ENCODE peak calls at places on chromosomes 5 and 9, in seven cellular contexts. Y is NCI-H1417; S is head of caudate nucleus; H is type B pancreatic cell; Z is cardiac fibroblast; G is activated CD8-positive, alpha-beta T cell treated with anti-CD3 and anti-CD28 coated beads, Interleukin-2, amount 10 ng/mL, durations not matched to agents 7 days and 5 days; X is NCI-H1092 treated with DMSO at 0.1 percent for 48 hours. R is an unnamed sample.

GRCh38 chr9:120369608-120370220 is 210.3 kb downstream of the CDK5RAP2 start:
- DNase-seq in G (no peak), S (no peak), Z (peak), X (no peak), H (no peak), Y (no peak), R (no peak)

GRCh38 chr5:142320851-142321560 is 3.8 kb downstream of the SPRY4 start:
- DNase-seq in Y (no peak), S (no peak), G (no peak), H (no peak), Z (peak), X (no peak), R (no peak)

GRCh38 chr9:90032296-90033029 is 427.7 kb downstream of the GADD45G start:
- DNase-seq in S (no peak), Z (no peak), X (no peak), Y (no peak), H (no peak), G (no peak), R (no peak)

GRCh38 chr9:128999581-129000206 is 28.4 kb downstream of the SH3GLB2 start:
- DNase-seq in Y (no peak), S (no peak), X (no peak), G (no peak), Z (no peak), H (no peak), R (no peak)

GRCh38 chr9:104075801-104076753 is 18.0 kb upstream of the SMC2 start:
- DNase-seq in X (no peak), G (no peak), S (no peak), Y (no peak), H (no peak), Z (peak), R (no peak)

GRCh38 chr5:54254482-54255198 is 55.7 kb downstream of the ARL15 start:
- DNase-seq in G (no peak), X (no peak), H (no peak), Y (peak), S (no peak), Z (peak), R (no peak)

GRCh38 chr9:137276757-137277328 is 683 bp upstream of the TOR4A start:
- DNase-seq in H (peak), G (no peak), Y (no peak), S (no peak), X (no peak), Z (peak), R (no peak)

GRCh38 chr9:128208386-128208785 is 5.2 kb downstream of the DNM1 start:
- DNase-seq in Y (no peak), S (no peak), Z (no peak), H (no peak), G (no peak), X (no peak), R (no peak)

GRCh38 chr5:27241564-27242257 is 203.3 kb upstream of the CDH9 start:
- DNase-seq in X (no peak), H (no peak), Z (peak), G (no peak), Y (no peak), S (no peak), R (no peak)

GRCh38 chr5:133245191-133246052 is 193.6 kb downstream of the HSPA4 start:
- DNase-seq in S (peak), H (no peak), Z (peak), Y (peak), X (no peak), G (no peak), R (peak)

GRCh38 chr5:71839049-71839834 is 120.2 kb downstream of the CARTPT start:
- DNase-seq in G (no peak), X (no peak), Z (no peak), S (peak), Y (peak), H (no peak), R (no peak)

GRCh38 chr5:73266925-73267775 is 94.2 kb downstream of the TMEM174 start:
- DNase-seq in H (no peak), G (no peak), X (no peak), Y (no peak), Z (no peak), S (no peak), R (no peak)

GRCh38 chr5:143176048-143176447 is 227.4 kb downstream of the NR3C1 start:
- DNase-seq in S (no peak), Z (no peak), Y (no peak), G (no peak), X (no peak), H (no peak), R (no peak)

GRCh38 chr9:137828527-137829259 is 48.9 kb upstream of the CACNA1B start:
- DNase-seq in X (no peak), G (peak), H (no peak), S (no peak), Y (peak), Z (peak), R (no peak)

GRCh38 chr5:156000115-156000514 is 326.8 kb upstream of the SGCD start:
- DNase-seq in S (no peak), G (no peak), Z (no peak), H (no peak), Y (no peak), X (no peak), R (no peak)

GRCh38 chr9:136366826-136367225 is 3.3 kb upstream of the DNLZ start:
- DNase-seq in Z (no peak), H (no peak), S (no peak), G (no peak), X (no peak), Y (no peak), R (no peak)

GRCh38 chr9:115517335-115518075 is 399.5 kb upstream of the TNC start:
- DNase-seq in H (no peak), G (no peak), S (no peak), Z (no peak), X (no peak), Y (no peak), R (no peak)

GRCh38 chr5:162699361-162699760 is 631.8 kb downstream of the GABRG2 start:
- DNase-seq in Z (no peak), S (no peak), G (no peak), H (no peak), Y (no peak), X (no peak), R (no peak)

GRCh38 chr9:38039090-38039906 is 29.7 kb downstream of the SHB start:
- DNase-seq in S (no peak), Y (no peak), H (no peak), G (no peak), Z (peak), X (no peak), R (no peak)

GRCh38 chr9:116112236-116112635 is 41.4 kb upstream of the PAPPA start:
- DNase-seq in G (no peak), S (no peak), Z (peak), H (no peak), Y (peak), X (no peak), R (no peak)

GRCh38 chr5:130549884-130550552 is 615.0 kb downstream of the HINT1 start:
- DNase-seq in Y (no peak), H (no peak), X (no peak), G (no peak), Z (peak), S (no peak), R (no peak)

GRCh38 chr5:132315529-132316067 is 21.4 kb downstream of the SLC22A4 start:
- DNase-seq in Y (no peak), X (no peak), G (no peak), H (no peak), Z (no peak), S (no peak), R (no peak)

GRCh38 chr5:57642066-57642465 is 159.5 kb upstream of the ACTBL2 start:
- DNase-seq in Z (no peak), G (no peak), X (no peak), Y (no peak), S (no peak), H (no peak), R (no peak)

GRCh38 chr9:70639853-70640814 is 225.7 kb upstream of the KLF9 start:
- DNase-seq in Y (peak), H (no peak), Z (peak), S (no peak), G (no peak), X (peak), R (no peak)

GRCh38 chr5:58016329-58016728 is 443.6 kb downstream of the PLK2 start:
- DNase-seq in H (no peak), S (no peak), Y (no peak), Z (peak), X (no peak), G (no peak), R (no peak)

GRCh38 chr9:37998881-37999311 is 70.1 kb downstream of the SHB start:
- DNase-seq in Y (peak), Z (no peak), S (no peak), G (no peak), H (no peak), X (no peak), R (no peak)

GRCh38 chr5:91443761-91444467 is 60.8 kb upstream of the ARRDC3 start:
- DNase-seq in G (no peak), Z (no peak), S (no peak), Y (no peak), X (no peak), H (no peak), R (no peak)

GRCh38 chr9:4068914-4069313 is 231.0 kb downstream of the GLIS3 start:
- DNase-seq in X (no peak), Y (no peak), H (no peak), S (no peak), G (no peak), Z (no peak), R (no peak)

GRCh38 chr9:17627641-17628040 is 48.8 kb downstream of the SH3GL2 start:
- DNase-seq in S (no peak), X (peak), H (no peak), G (no peak), Y (peak), Z (no peak), R (no peak)

GRCh38 chr9:17609312-17610005 is 30.6 kb downstream of the SH3GL2 start:
- DNase-seq in Y (no peak), S (no peak), G (no peak), Z (no peak), H (no peak), X (no peak), R (no peak)

GRCh38 chr9:113687680-113688371 is 188.3 kb upstream of the ZNF618 start:
- DNase-seq in X (peak), Y (peak), G (no peak), S (peak), Z (peak), H (no peak), R (no peak)

GRCh38 chr9:24545285-24545684 is 412 bp downstream of the IZUMO3 start:
- DNase-seq in Z (no peak), S (no peak), X (no peak), G (no peak), Y (no peak), H (no peak), R (no peak)

GRCh38 chr5:132429451-132430440 is 60.2 kb downstream of the SLC22A5 start:
- DNase-seq in Y (no peak), H (no peak), S (no peak), G (no peak), Z (no peak), X (no peak), R (no peak)

GRCh38 chr5:26622947-26623346 is 415.4 kb downstream of the CDH9 start:
- DNase-seq in G (no peak), Z (no peak), Y (peak), X (peak), H (no peak), S (no peak), R (no peak)

GRCh38 chr5:150219142-150219541 is 29.3 kb downstream of the SLC6A7 start:
- DNase-seq in X (no peak), Z (peak), Y (no peak), H (no peak), G (no peak), S (no peak), R (no peak)

GRCh38 chr5:5483350-5483749 is 60.9 kb downstream of the ICE1 start:
- DNase-seq in Z (no peak), G (no peak), Y (no peak), H (no peak), S (no peak), X (no peak), R (no peak)

GRCh38 chr5:73823508-73823925 is 197.5 kb downstream of the ARHGEF28 start:
- DNase-seq in S (no peak), G (no peak), X (no peak), Z (peak), H (no peak), Y (peak), R (no peak)

GRCh38 chr9:17064558-17064957 is 70.3 kb upstream of the CNTLN start:
- DNase-seq in Z (peak), G (no peak), X (peak), Y (peak), H (no peak), S (no peak), R (no peak)